ENCODE peak calls at places on chromosome 13, in ten cellular contexts. S, L, X, I, C, E, R, G, J and H are unnamed samples.

GRCh38 chr13:96075953-96076543 is 13.9 kb upstream of the HS6ST3 start:
- DNase-seq in S (no peak), L (peak), X (peak), I (no peak), C (peak), E (no peak), R (no peak), G (no peak), J (no peak), H (no peak)

GRCh38 chr13:30224732-30225131 is 82.6 kb downstream of the KATNAL1 start:
- DNase-seq in S (peak), L (no peak), X (peak), I (no peak), C (peak), E (no peak), R (peak), G (no peak), J (no peak), H (no peak)

GRCh38 chr13:100069278-100069677 is 19.6 kb upstream of the PCCA start:
- DNase-seq in S (no peak), L (no peak), X (peak), I (no peak), C (peak), E (no peak), R (no peak), G (no peak), J (no peak), H (no peak)

GRCh38 chr13:63696055-63696454 is 2280.4 kb upstream of the PCDH20 start:
- DNase-seq in S (no peak), L (no peak), X (no peak), I (no peak), C (peak), E (no peak), R (no peak), G (peak), J (no peak), H (no peak)

GRCh38 chr13:74062933-74063332 is 71.3 kb downstream of the KLF12 start:
- DNase-seq in S (no peak), L (peak), X (peak), I (no peak), C (peak), E (no peak), R (no peak), G (no peak), J (no peak), H (no peak)

GRCh38 chr13:113656015-113656588 is 1.9 kb downstream of the ATP4B start:
- DNase-seq in S (no peak), L (no peak), X (no peak), I (no peak), C (no peak), E (no peak), R (no peak), G (no peak), J (no peak), H (no peak)

GRCh38 chr13:46176756-46177155 is 5.2 kb downstream of the LCP1 start:
- DNase-seq in S (no peak), L (peak), X (no peak), I (no peak), C (no peak), E (no peak), R (no peak), G (no peak), J (no peak), H (no peak)

GRCh38 chr13:49348748-49349147 is 95.1 kb downstream of the CAB39L start:
- DNase-seq in S (no peak), L (no peak), X (no peak), I (no peak), C (no peak), E (no peak), R (no peak), G (no peak), J (no peak), H (no peak)

GRCh38 chr13:50645092-50645491 is 198.4 kb downstream of the DLEU7 start:
- DNase-seq in S (no peak), L (no peak), X (peak), I (no peak), C (no peak), E (no peak), R (peak), G (peak), J (no peak), H (no peak)